ENCODE peak calls at places on chromosomes 1 and 21, in nine cellular contexts. J, X, F, T, V, I, Q, O and L are unnamed samples.

GRCh38 chr21:42459583-42460215 is 36.3 kb downstream of the RSPH1 start:
- DNase-seq in X (no peak), F (no peak), O (no peak), Q (no peak), T (no peak), J (no peak), V (no peak), I (no peak), L (no peak)

GRCh38 chr1:189141056-189141455 is 1336.6 kb downstream of the BRINP3 start:
- DNase-seq in V (no peak), Q (no peak), O (no peak), T (no peak), X (no peak), F (peak; percentile 16), I (no peak), J (no peak), L (no peak)

GRCh38 chr1:1090424-1091343 is 16.6 kb upstream of the RNF223 start:
- DNase-seq in X (no peak), Q (no peak), V (no peak), F (no peak), T (no peak), J (no peak), O (no peak), I (peak; percentile 15), L (peak; percentile 37)

GRCh38 chr1:200410566-200410878 is 686 bp upstream of the ZNF281 start:
- DNase-seq in J (no peak), F (peak; percentile 44), X (peak; percentile 49), T (peak; percentile 71), V (peak; percentile 17), O (no peak), I (no peak), Q (peak; percentile 59), L (no peak)

GRCh38 chr1:179124866-179125265 is 43.0 kb downstream of the TOR3A start:
- DNase-seq in X (no peak), F (no peak), I (no peak), J (no peak), O (peak; percentile 78), Q (no peak), V (no peak), T (no peak), L (no peak)

GRCh38 chr21:45018131-45019075 is 56.0 kb upstream of the ADARB1 start:
- DNase-seq in I (no peak), O (no peak), F (no peak), J (no peak), Q (peak; percentile 56), T (no peak), V (no peak), X (no peak), L (no peak)

GRCh38 chr21:38306833-38307232 is 50.0 kb downstream of the KCNJ15 start:
- DNase-seq in I (no peak), T (no peak), F (no peak), Q (peak; percentile 39), J (no peak), X (no peak), O (peak; percentile 99), V (no peak), L (no peak)

GRCh38 chr1:240652554-240652953 is 40.6 kb upstream of the GREM2 start:
- DNase-seq in F (no peak), J (no peak), O (no peak), X (no peak), Q (no peak), T (no peak), I (no peak), V (no peak), L (no peak)

DNA sequence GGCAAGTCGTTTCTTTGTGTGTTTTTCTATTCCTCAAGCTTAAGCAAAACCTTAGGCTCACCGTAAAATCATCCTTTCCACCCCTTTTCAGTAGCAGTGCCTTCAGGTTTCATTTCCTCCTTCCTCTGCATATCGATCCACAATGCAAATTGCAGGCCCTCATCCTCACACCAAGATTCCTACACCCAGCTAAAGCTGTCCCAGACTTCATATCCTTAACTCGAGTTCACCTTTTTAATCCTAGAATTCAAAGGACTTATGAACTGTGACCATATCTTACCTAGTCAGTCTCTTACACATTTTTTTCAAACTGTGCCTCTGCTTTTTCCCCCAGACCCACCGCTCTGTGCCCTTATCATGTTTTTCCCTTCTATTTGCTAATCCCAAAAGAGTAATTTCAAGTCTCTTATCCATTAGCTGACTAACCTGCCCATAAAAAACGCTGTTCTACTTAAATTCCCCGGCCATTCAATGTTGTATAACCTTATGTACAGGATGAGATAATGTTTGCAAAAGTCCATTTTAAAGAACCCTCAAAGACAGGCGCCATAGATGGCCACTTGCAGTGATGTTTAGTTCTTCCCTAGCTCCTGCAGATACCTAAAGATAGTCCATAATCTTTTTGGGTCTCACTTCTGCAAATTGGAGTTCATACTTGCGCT is 1.5 kb downstream of the AKIRIN1 start:
- DNase-seq in Q (peak; percentile 31), F (no peak), I (no peak), X (no peak), T (peak; percentile 44), J (no peak), V (no peak), O (no peak), L (no peak)
- H3K27ac ChIP-seq in Q (peak overlapping the region; percentile 96), F (peak overlapping the region; percentile 29), I (peak overlapping the region; percentile 95), X (peak overlapping the region; percentile 94), T (peak overlapping the region; percentile 57), J (no peak overlapping the region), V (peak overlapping the region; percentile 76), O (peak overlapping the region; percentile 93), L (no peak overlapping the region)

GRCh38 chr1:85340427-85340826 is 64.0 kb upstream of the BCL10 start:
- DNase-seq in X (no peak), O (no peak), J (no peak), I (no peak), T (no peak), V (no peak), F (no peak), Q (no peak), L (no peak)
- H3K27ac ChIP-seq in X (no peak overlapping the region), O (no peak overlapping the region), J (no peak overlapping the region), I (no peak overlapping the region), T (no peak overlapping the region), V (no peak overlapping the region), F (no peak overlapping the region), Q (no peak overlapping the region), L (no peak overlapping the region)

DNA sequence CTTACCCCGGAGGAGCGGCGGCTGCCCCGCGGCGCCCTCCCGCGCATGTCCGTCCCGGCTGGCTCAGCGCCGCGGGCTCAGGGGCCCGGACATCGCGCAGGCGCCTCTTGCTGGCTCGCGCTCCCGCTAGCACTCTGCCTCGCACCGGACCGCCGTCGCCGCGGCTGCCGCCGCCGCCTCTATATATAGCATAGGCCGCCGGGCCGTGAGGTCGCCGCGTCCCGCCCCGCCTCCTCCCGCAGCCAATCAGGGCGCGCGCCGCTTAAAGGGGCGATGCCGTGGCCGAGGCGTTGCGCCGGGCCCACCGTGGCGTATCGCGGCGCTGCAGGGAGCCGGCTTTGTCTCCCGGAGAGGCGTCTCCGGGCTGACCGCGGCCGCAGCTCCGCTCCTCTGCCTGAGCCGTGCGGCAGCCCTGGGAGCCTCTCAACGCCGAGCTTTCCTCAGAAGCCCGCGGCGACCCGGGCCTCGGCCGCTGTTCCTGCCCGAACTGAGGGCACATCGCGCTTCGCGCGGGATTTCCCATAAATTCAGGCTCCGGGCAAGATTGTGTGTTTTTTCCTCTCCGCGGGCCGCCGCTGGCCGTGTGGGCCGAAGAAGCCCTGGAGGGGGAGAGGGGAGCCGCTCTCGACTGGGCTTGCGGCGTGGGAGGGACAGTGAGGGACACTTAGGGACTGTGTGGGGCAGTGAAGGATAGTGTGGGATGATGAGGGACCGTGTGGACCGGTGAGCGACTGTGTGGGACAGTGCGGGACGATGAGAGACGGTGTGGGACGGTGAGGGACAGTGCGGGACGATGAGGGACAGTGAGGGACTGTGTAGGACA is at the start of gene ERRFI1:
- DNase-seq in J (peak; percentile 91), O (peak; percentile 93), F (no peak), I (peak; percentile 96), T (no peak), Q (peak; percentile 98), V (peak; percentile 84), X (peak; percentile 94), L (peak; percentile 94)
- H3K27ac ChIP-seq in J (peak within 1 kb of the TSS; percentile 87), O (peak within 1 kb of the TSS; percentile 95), F (no peak within 1 kb of the TSS), I (peak within 1 kb of the TSS; percentile 82), T (no peak within 1 kb of the TSS), Q (peak within 1 kb of the TSS; percentile 97), V (no peak within 1 kb of the TSS), X (peak within 1 kb of the TSS; percentile 68), L (peak within 1 kb of the TSS; percentile 93)

DNA sequence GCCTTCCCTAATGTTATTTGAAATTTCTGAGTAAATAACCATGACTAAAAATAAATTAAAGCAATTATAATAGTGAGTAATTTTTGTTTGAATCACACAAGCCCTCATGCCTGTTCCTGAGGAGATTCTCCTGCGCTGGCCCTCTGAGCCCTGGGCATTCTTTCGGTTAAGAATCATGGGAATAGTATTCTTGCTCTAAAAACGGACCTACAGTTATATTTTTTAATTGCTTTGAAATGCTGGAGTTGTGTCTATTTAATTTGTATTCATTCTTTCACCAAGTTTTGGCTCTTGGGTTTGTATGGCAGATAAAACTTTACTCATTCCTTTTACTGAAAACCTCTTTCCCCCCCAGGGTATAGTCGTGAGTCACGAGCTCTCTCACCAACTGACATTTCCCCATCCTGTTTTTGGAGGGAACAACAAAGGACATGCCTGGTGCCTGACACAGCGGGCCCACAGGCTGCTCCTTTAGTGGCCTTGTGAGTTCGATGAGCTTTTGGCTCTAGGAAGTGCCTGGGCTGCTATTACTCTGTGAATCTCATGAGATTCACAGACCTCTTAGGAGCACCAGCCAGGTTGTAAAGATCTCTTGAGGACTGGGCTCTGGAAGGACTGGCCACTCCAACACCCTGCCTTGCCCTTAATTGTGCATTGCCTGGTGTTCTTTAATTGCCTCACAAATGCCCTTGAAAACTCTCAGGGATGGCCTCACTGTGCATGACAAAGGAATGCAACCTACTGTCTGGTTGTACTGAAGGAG is 58.6 kb downstream of the DDR2 start:
- DNase-seq in Q (peak; percentile 15), T (no peak), J (no peak), I (no peak), X (no peak), F (peak; percentile 4), V (no peak), O (peak; percentile 93), L (no peak)
- H3K27ac ChIP-seq in Q (no peak overlapping the region), T (no peak overlapping the region), J (no peak overlapping the region), I (peak overlapping the region; percentile 47), X (peak overlapping the region; percentile 48), F (no peak overlapping the region), V (no peak overlapping the region), O (peak overlapping the region; percentile 95), L (peak overlapping the region; percentile 22)

GRCh38 chr1:112954945-112955677 is 885 bp downstream of the SLC16A1 start:
- DNase-seq in I (peak; percentile 56), J (peak; percentile 22), Q (peak; percentile 73), F (peak; percentile 77), X (peak; percentile 56), O (peak; percentile 61), V (peak; percentile 41), T (peak; percentile 79), L (peak; percentile 32)
- H3K27ac ChIP-seq in I (peak overlapping the region; percentile 95), J (peak overlapping the region; percentile 89), Q (peak overlapping the region; percentile 87), F (peak overlapping the region; percentile 93), X (peak overlapping the region; percentile 78), O (peak overlapping the region; percentile 88), V (peak overlapping the region; percentile 92), T (peak overlapping the region; percentile 87), L (peak overlapping the region; percentile 95)